ENCODE peak calls at places on chromosomes 3 and 15, in seven cellular contexts. P, G, W, U, B, X and S are unnamed samples.

GRCh38 chr3:177179281-177180067 is 17.8 kb downstream of the TBL1XR1 start:
- DNase-seq in W (no peak), X (no peak), G (no peak), B (no peak), U (no peak), P (no peak), S (no peak)

GRCh38 chr15:78992416-78993256 is 47.8 kb upstream of the CTSH start:
- DNase-seq in B (no peak), G (no peak), P (peak), W (no peak), U (no peak), X (no peak), S (no peak)

GRCh38 chr3:156429125-156429524 is 125.8 kb downstream of the SSR3 start:
- DNase-seq in U (no peak), X (no peak), P (no peak), W (no peak), G (no peak), B (no peak), S (no peak)

GRCh38 chr15:69501456-69501855 is 48.8 kb downstream of the RPLP1 start:
- DNase-seq in U (peak), G (no peak), X (no peak), P (no peak), B (no peak), W (no peak), S (no peak)

GRCh38 chr15:77738038-77738370 is 105.3 kb upstream of the LINGO1 start:
- DNase-seq in B (no peak), G (no peak), U (no peak), X (no peak), P (no peak), W (no peak), S (no peak)

GRCh38 chr15:58141894-58142293 is 3.7 kb downstream of the AQP9 start:
- DNase-seq in U (no peak), X (no peak), W (no peak), P (no peak), G (no peak), B (no peak), S (no peak)

GRCh38 chr3:77081240-77081661 is 41.4 kb downstream of the ROBO2 start:
- DNase-seq in X (no peak), P (no peak), W (no peak), G (peak), U (no peak), B (no peak), S (no peak)

GRCh38 chr3:3160826-3161225 is 18.7 kb downstream of the CRBN start:
- DNase-seq in P (peak), X (no peak), U (no peak), W (no peak), B (no peak), G (no peak), S (no peak)

GRCh38 chr3:119794971-119795612 is 13.2 kb downstream of the NR1I2 start:
- DNase-seq in G (peak), U (peak), W (peak), B (no peak), P (no peak), X (peak), S (no peak)

GRCh38 chr3:77825045-77825827 is 785.3 kb downstream of the ROBO2 start:
- DNase-seq in B (no peak), X (peak), G (peak), U (no peak), W (no peak), P (peak), S (no peak)

GRCh38 chr15:82538961-82539689 is 1.1 kb downstream of the RPS17 start:
- DNase-seq in G (no peak), P (no peak), W (no peak), X (no peak), B (no peak), U (no peak), S (no peak)

GRCh38 chr15:48940508-48940907 is 23.2 kb downstream of the SHC4 start:
- DNase-seq in P (peak), W (no peak), U (no peak), B (no peak), G (peak), X (no peak), S (peak)

GRCh38 chr15:76204558-76204845 is 106.8 kb downstream of the ETFA start:
- DNase-seq in B (no peak), W (no peak), P (no peak), G (no peak), X (no peak), U (no peak), S (peak)

GRCh38 chr3:53274938-53275666 is 19.3 kb upstream of the TKT start:
- DNase-seq in X (no peak), U (no peak), G (no peak), P (no peak), B (no peak), W (no peak), S (no peak)

GRCh38 chr3:48426944-48427629 is 2.8 kb downstream of the PLXNB1 start:
- DNase-seq in P (peak), U (no peak), G (peak), W (no peak), X (no peak), B (no peak), S (peak)

GRCh38 chr3:21158801-21159564 is 592.0 kb downstream of the ZNF385D start:
- DNase-seq in X (no peak), P (peak), B (no peak), G (peak), W (no peak), U (no peak), S (no peak)

GRCh38 chr3:197711973-197712707 is 24.6 kb downstream of the RUBCN start:
- DNase-seq in G (peak), U (peak), W (peak), X (peak), B (peak), P (peak), S (peak)

GRCh38 chr15:71698752-71699151 is 111.6 kb upstream of the NR2E3 start:
- DNase-seq in W (no peak), B (no peak), P (no peak), U (no peak), X (no peak), G (no peak), S (no peak)

GRCh38 chr3:186708983-186709679 is 8.0 kb upstream of the KNG1 start:
- DNase-seq in U (no peak), G (no peak), W (no peak), P (no peak), B (no peak), X (no peak), S (no peak)

GRCh38 chr15:100891316-100892012 is 11.8 kb downstream of the ALDH1A3 start:
- DNase-seq in X (no peak), W (no peak), U (no peak), P (no peak), B (no peak), G (no peak), S (no peak)

GRCh38 chr3:179544981-179545645 is 17.6 kb upstream of the ACTL6A start:
- DNase-seq in G (peak), P (peak), U (no peak), B (no peak), X (no peak), W (no peak), S (no peak)

GRCh38 chr3:17030438-17030837 is 145.7 kb downstream of the PLCL2 start:
- DNase-seq in W (no peak), X (peak), U (no peak), G (no peak), B (no peak), P (no peak), S (no peak)

GRCh38 chr15:33309602-33310276 is 1.0 kb upstream of the RYR3 start:
- DNase-seq in B (no peak), P (no peak), W (no peak), X (no peak), U (no peak), G (no peak), S (peak)

GRCh38 chr3:64026346-64026745 is 3.1 kb upstream of the PSMD6 start:
- DNase-seq in B (no peak), W (no peak), P (no peak), X (no peak), G (no peak), U (no peak), S (no peak)

GRCh38 chr15:33068531-33068990 is 126.0 kb downstream of the FMN1 start:
- DNase-seq in W (peak), U (no peak), P (peak), X (no peak), G (peak), B (no peak), S (no peak)

GRCh38 chr15:69253156-69253555 is 45.6 kb upstream of the PAQR5 start:
- DNase-seq in U (no peak), W (peak), X (no peak), P (peak), G (peak), B (no peak), S (no peak)

GRCh38 chr15:51067510-51067909 is 27.2 kb downstream of the TNFAIP8L3 start:
- DNase-seq in W (no peak), U (no peak), B (no peak), P (no peak), X (no peak), G (peak), S (no peak)

GRCh38 chr3:78589778-78590177 is 1178.0 kb downstream of the ROBO1 start:
- DNase-seq in X (no peak), B (no peak), W (no peak), P (no peak), G (no peak), U (no peak), S (no peak)

GRCh38 chr15:45555914-45556608 is 31.1 kb upstream of the BLOC1S6 start:
- DNase-seq in W (no peak), U (no peak), G (no peak), X (no peak), B (no peak), P (no peak), S (peak)

GRCh38 chr3:149163066-149163465 is 33.6 kb downstream of the HPS3 start:
- DNase-seq in B (no peak), G (no peak), W (no peak), P (no peak), X (no peak), U (no peak), S (no peak)

GRCh38 chr3:122942937-122943827 is 84.4 kb downstream of the SEMA5B start:
- DNase-seq in P (peak), G (peak), X (peak), U (peak), W (peak), B (peak), S (peak)
- TF ChIP-seq CTCF in P (peak), G (peak), X (peak), U (peak), W (peak), B (peak), S (peak)

GRCh38 chr15:31442203-31443090 is 115.8 kb downstream of the KLF13 start:
- DNase-seq in X (peak), P (peak), W (peak), G (peak), B (no peak), U (peak), S (no peak)
- TF ChIP-seq CTCF in X (no peak), P (peak), W (peak), G (peak), B (no peak), U (peak), S (no peak)

DNA sequence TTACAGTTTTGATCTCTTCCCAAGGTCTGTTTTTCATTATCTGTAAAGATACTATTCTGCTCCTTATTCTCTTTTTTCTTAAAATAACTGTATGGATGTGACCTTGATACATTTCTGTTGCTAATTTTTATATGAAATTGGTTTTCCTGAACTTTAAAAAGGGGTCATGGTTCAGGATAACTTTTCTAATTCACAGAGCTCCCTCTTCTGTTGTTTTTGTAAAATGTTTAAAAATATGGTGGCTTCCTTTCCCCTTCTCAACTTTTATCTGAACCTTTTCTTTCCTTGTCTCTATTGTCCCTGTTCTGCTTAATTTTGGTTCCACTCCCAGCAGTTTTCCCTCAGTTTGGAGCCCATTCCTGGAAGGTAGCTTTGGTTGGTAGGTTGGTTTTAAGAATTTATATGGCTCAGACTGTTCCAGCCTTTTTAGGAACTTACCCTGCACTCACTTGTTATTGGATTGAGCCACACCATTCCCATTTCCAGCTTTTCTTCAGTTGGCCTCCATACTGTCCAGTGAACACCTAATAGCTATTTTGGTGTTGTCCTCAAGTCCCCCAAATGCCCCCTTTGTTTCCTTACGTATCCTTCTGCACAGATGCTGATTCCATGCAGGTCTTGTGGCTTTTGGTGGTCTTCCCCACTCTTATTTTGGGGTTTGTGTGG is 70.3 kb downstream of the SLMAP start:
- DNase-seq in U (no peak), B (no peak), G (peak), X (no peak), P (peak), W (no peak), S (no peak)
- TF ChIP-seq CTCF in U (peak), B (no peak), G (peak), X (no peak), P (peak), W (peak), S (no peak)

GRCh38 chr15:95918525-95918924 is 412.0 kb upstream of the NR2F2 start:
- DNase-seq in B (no peak), G (no peak), W (no peak), U (no peak), X (no peak), P (no peak), S (no peak)

GRCh38 chr15:95921404-95921803 is 409.1 kb upstream of the NR2F2 start:
- DNase-seq in U (no peak), X (no peak), P (no peak), W (no peak), B (no peak), G (no peak), S (no peak)

GRCh38 chr15:95919460-95919859 is 411.0 kb upstream of the NR2F2 start:
- DNase-seq in X (no peak), U (no peak), B (no peak), G (peak), P (no peak), W (no peak), S (no peak)

GRCh38 chr15:95923797-95924196 is 406.7 kb upstream of the NR2F2 start:
- DNase-seq in B (no peak), X (no peak), U (no peak), G (no peak), W (no peak), P (no peak), S (no peak)

DNA sequence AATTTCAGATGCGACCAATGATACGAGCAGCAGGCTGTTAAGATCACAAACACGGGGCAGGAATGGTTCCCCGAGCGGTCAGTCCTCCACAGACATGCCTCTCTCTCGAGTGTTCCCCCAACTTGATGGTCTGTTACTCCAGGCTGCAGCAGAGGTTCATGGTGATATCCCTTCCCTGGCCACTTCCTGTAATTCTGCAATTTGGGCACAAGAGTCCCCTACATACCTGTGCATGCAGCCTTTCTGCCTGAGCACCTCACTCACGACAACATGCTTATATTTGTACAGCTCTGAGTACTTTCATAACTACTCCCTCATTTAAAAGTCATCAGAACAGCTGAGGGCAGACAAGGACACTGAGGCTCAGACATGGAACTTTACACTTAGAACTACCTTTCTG is 408.1 kb upstream of the NR2F2 start:
- DNase-seq in U (no peak), B (no peak), G (no peak), P (no peak), W (no peak), X (peak), S (no peak)
- TF ChIP-seq CTCF in U (no peak), B (no peak), G (no peak), P (no peak), W (no peak), X (peak), S (no peak)

DNA sequence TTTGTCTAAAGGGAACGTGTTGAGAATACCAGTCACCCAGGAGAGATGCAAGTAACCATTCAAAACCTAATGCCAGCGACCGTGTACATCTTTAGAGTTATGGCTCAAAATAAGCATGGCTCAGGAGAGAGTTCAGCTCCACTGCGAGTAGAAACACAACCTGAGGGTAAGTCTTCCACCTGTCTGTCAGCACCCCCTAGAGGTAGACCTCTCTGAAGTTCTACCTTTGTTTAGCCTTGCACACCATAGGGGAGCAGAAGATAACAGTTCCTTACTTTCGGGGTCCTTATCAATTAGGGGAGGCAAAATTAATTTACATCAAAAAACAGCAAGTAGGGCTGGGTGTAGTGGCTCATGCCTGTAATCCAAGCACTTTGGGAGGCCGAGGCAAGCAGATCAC is 124.4 kb downstream of the HCN4 start:
- DNase-seq in W (peak), P (no peak), U (no peak), B (no peak), X (peak), G (no peak), S (peak)
- TF ChIP-seq CTCF in W (peak), P (peak), U (peak), B (no peak), X (peak), G (peak), S (peak)

GRCh38 chr15:28192772-28193171 is 93.7 kb upstream of the OCA2 start:
- DNase-seq in W (no peak), G (no peak), B (no peak), U (no peak), P (no peak), X (no peak), S (no peak)

GRCh38 chr15:28190391-28191174 is 91.5 kb upstream of the OCA2 start:
- DNase-seq in X (no peak), P (no peak), B (no peak), U (no peak), W (no peak), G (no peak), S (no peak)

DNA sequence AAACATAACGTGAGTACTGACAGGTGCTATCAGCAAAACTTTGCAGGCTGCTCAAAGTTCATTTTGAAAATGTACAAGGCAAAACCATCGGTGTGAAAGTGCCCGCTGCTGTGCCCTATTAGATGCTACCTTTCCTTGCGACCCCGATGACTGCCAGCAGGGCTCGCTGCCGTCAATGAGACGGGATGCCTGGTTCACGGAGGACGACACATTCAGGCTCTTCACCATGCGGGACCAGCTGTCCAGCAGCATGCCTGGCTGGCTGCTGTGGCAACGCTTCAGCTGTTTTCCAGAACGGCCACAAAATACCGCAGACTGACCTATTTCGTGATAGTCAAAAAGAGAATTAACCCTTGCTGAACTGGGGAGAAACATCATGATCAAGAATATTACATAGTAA is 92.7 kb upstream of the OCA2 start:
- DNase-seq in G (peak), P (peak), W (no peak), X (peak), B (peak), U (no peak), S (no peak)
- TF ChIP-seq CTCF in G (peak), P (peak), W (no peak), X (no peak), B (peak), U (peak), S (no peak)

DNA sequence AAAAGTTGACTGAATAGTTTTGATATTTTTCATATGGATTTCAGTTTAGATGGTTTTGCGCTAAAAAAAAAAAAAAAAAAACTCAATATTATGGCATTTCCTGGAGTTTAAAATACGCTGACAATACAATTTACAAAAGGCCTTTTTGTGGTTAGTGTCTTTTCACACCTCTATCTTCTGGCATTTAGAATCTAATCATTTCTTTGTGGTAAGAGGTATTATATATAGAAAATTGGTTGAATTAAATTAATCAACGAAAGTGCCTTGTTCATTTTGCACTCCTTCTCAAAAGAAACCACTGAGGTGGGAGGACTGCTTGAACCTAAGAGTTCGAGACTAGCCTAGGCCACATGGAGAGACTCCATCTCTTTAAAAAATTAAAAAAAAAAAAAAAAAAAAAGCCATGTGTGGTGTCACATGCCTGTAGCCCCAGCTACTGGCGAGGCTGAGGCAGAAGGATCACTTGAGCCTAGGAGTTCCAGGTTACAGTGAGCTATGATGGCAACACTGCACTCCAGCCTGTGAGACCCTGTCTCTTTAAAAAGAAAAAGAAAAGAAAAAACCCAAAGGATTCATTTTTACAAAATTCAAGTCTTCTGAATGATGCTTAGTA is 90.0 kb upstream of the ICE2 start:
- DNase-seq in B (no peak), U (no peak), P (no peak), W (no peak), G (no peak), X (no peak), S (no peak)
- TF ChIP-seq CTCF in B (no peak), U (no peak), P (no peak), W (no peak), G (no peak), X (no peak), S (no peak)

GRCh38 chr3:159872374-159873109 is 116.1 kb upstream of the IL12A start:
- DNase-seq in G (peak), W (peak), X (no peak), P (peak), U (no peak), B (no peak), S (no peak)
- TF ChIP-seq CTCF in G (peak), W (no peak), X (peak), P (peak), U (no peak), B (no peak), S (no peak)